ENCODE peak calls at places on chromosomes 12 and 14, in four cellular contexts. I, X, P and Z are unnamed samples.

GRCh38 chr12:52182898-52183543 is 8.8 kb downstream of the KRT80 start:
- DNase-seq in I (no peak), X (no peak), P (peak; percentile 59), Z (no peak)

GRCh38 chr14:53167602-53168328 is 14.6 kb upstream of the DDHD1 start:
- DNase-seq in I (no peak), X (no peak), P (peak; percentile 32), Z (no peak)

GRCh38 chr12:80053048-80053790 is 46.1 kb upstream of the OTOGL start:
- DNase-seq in I (no peak), P (peak; percentile 96), X (no peak), Z (peak; percentile 1)

GRCh38 chr14:102055181-102055901 is 31.5 kb downstream of the HSP90AA1 start:
- DNase-seq in I (no peak), X (no peak), P (peak; percentile 83), Z (no peak)

GRCh38 chr12:39592295-39592694 is 27.3 kb downstream of the ABCD2 start:
- DNase-seq in P (no peak), I (no peak), X (no peak), Z (no peak)

GRCh38 chr14:103057028-103057371 is 349 bp downstream of the CDC42BPB start:
- DNase-seq in P (no peak), X (no peak), I (no peak), Z (peak; percentile 43)

GRCh38 chr12:87280356-87280755 is 748.8 kb downstream of the C12orf50 start:
- DNase-seq in P (no peak), I (peak; percentile 21), X (no peak), Z (no peak)

GRCh38 chr14:28102814-28103213 is 663.8 kb upstream of the FOXG1 start:
- DNase-seq in I (no peak), X (no peak), P (no peak), Z (no peak)

GRCh38 chr12:108106599-108106998 is 22.5 kb upstream of the WSCD2 start:
- DNase-seq in P (no peak), I (no peak), X (no peak), Z (no peak)

GRCh38 chr12:4849024-4849594 is 60.6 kb upstream of the KCNA1 start:
- DNase-seq in I (no peak), X (peak; percentile 39), P (peak; percentile 48), Z (peak; percentile 54)

GRCh38 chr12:118035194-118036041 is 18.9 kb downstream of the RFC5 start:
- DNase-seq in P (peak; percentile 22), X (no peak), I (peak; percentile 90), Z (peak; percentile 27)

GRCh38 chr14:24692382-24693352 is 58.7 kb upstream of the GZMB start:
- DNase-seq in X (no peak), I (no peak), P (no peak), Z (no peak)

GRCh38 chr14:22071001-22071400 is 397.4 kb upstream of the OR4E1 start:
- DNase-seq in P (no peak), I (peak; percentile 38), X (no peak), Z (no peak)

GRCh38 chr14:92490239-92490959 is 23.2 kb upstream of the RIN3 start:
- DNase-seq in I (no peak), P (peak; percentile 23), X (no peak), Z (no peak)

GRCh38 chr12:103028881-103029280 is 71.4 kb downstream of the ASCL1 start:
- DNase-seq in P (no peak), X (no peak), I (no peak), Z (no peak)

GRCh38 chr14:35369701-35370191 is 34.8 kb downstream of the NFKBIA start:
- DNase-seq in I (no peak), P (no peak), X (peak; percentile 67), Z (no peak)

GRCh38 chr12:132471011-132471857 is 18.7 kb upstream of the FBRSL1 start:
- DNase-seq in I (no peak), P (no peak), X (no peak), Z (no peak)

GRCh38 chr12:67671892-67672291 is 23.3 kb downstream of the DYRK2 start:
- DNase-seq in X (no peak), P (no peak), I (no peak), Z (no peak)

GRCh38 chr14:65961004-65961403 is 525.2 kb upstream of the CCDC196 start:
- DNase-seq in X (peak; percentile 13), I (no peak), P (peak; percentile 7), Z (peak; percentile 45)

GRCh38 chr14:102666635-102667034 is 74.2 kb downstream of the RCOR1 start:
- DNase-seq in X (no peak), P (no peak), I (no peak), Z (no peak)

GRCh38 chr14:99098199-99098598 is 173.8 kb downstream of the BCL11B start:
- DNase-seq in P (no peak), X (no peak), I (no peak), Z (no peak)

GRCh38 chr12:108643941-108644742 is 10.4 kb upstream of the SELPLG start:
- DNase-seq in X (peak; percentile 58), I (no peak), P (no peak), Z (no peak)

GRCh38 chr14:49497725-49498348 is 88.3 kb downstream of the RPS29 start:
- DNase-seq in I (peak; percentile 21), P (peak; percentile 74), X (peak; percentile 44), Z (peak; percentile 52)

GRCh38 chr12:71161575-71161974 is 3.8 kb upstream of the TSPAN8 start:
- DNase-seq in I (no peak), X (no peak), P (no peak), Z (no peak)

GRCh38 chr12:109995366-109995702 is 834 bp downstream of the GIT2 start:
- DNase-seq in P (no peak), X (no peak), I (no peak), Z (no peak)

GRCh38 chr12:130686511-130686981 is 29.6 kb downstream of the RIMBP2 start:
- DNase-seq in P (no peak), X (no peak), I (no peak), Z (no peak)

GRCh38 chr12:3493225-3494049 is 2.4 kb downstream of the PRMT8 start:
- DNase-seq in P (no peak), X (no peak), I (no peak), Z (peak; percentile 65)

GRCh38 chr12:111505601-111506036 is 93.5 kb downstream of the ATXN2 start:
- DNase-seq in P (no peak), I (peak; percentile 9), X (no peak), Z (no peak)

GRCh38 chr12:79071498-79071897 is 206.9 kb downstream of the SYT1 start:
- DNase-seq in P (no peak), X (no peak), I (no peak), Z (no peak)

GRCh38 chr14:98099527-98099926 is 1172.5 kb downstream of the BCL11B start:
- DNase-seq in P (no peak), X (no peak), I (no peak), Z (no peak)

GRCh38 chr12:95715177-95715576 is 75.4 kb downstream of the NTN4 start:
- DNase-seq in P (no peak), X (no peak), I (no peak), Z (no peak)

GRCh38 chr12:26633591-26634210 is 199.3 kb downstream of the ITPR2 start:
- DNase-seq in P (peak; percentile 75), I (no peak), X (no peak), Z (no peak)

GRCh38 chr12:131916306-131917138 is 12.6 kb upstream of the PUS1 start:
- DNase-seq in I (no peak), X (no peak), P (no peak), Z (no peak)

GRCh38 chr12:124688356-124688992 is 121.1 kb upstream of the NCOR2 start:
- DNase-seq in X (no peak), I (no peak), P (peak; percentile 30), Z (no peak)

GRCh38 chr12:93089805-93090569 is 160.9 kb upstream of the EEA1 start:
- DNase-seq in P (peak; percentile 99), I (no peak), X (peak; percentile 21), Z (no peak)

GRCh38 chr12:121784460-121784859 is 9.0 kb downstream of the RHOF start:
- DNase-seq in I (no peak), P (peak; percentile 93), X (peak; percentile 64), Z (no peak)

GRCh38 chr14:58107947-58108552 is 44.0 kb downstream of the ARMH4 start:
- DNase-seq in X (peak; percentile 40), I (no peak), P (peak; percentile 79), Z (peak; percentile 51)

GRCh38 chr12:20360407-20360806 is 7.9 kb upstream of the PDE3A start:
- DNase-seq in I (no peak), P (no peak), X (no peak), Z (no peak)
- TF ChIP-seq USF2 in I (no peak), P (no peak), X (no peak), Z (no peak)

GRCh38 chr12:106767954-106768501 is 6.5 kb upstream of the RIC8B start:
- DNase-seq in I (no peak), P (no peak), X (no peak), Z (no peak)

GRCh38 chr12:106769546-106769945 is 4.9 kb upstream of the RIC8B start:
- DNase-seq in P (no peak), I (no peak), X (no peak), Z (no peak)

GRCh38 chr12:106766393-106766826 is 8.1 kb upstream of the RIC8B start:
- DNase-seq in I (no peak), X (no peak), P (no peak), Z (no peak)

GRCh38 chr12:106769078-106769477 is 5.4 kb upstream of the RIC8B start:
- DNase-seq in P (peak; percentile 38), X (no peak), I (no peak), Z (no peak)

GRCh38 chr12:106767206-106767605 is 7.3 kb upstream of the RIC8B start:
- DNase-seq in I (no peak), X (no peak), P (no peak), Z (no peak)
- TF ChIP-seq USF2 in I (no peak), X (no peak), P (no peak), Z (no peak)

GRCh38 chr12:1434296-1434955 is 160.0 kb downstream of the FBXL14 start:
- DNase-seq in P (no peak), I (no peak), X (no peak), Z (no peak)

GRCh38 chr12:1425396-1425729 is 169.0 kb downstream of the FBXL14 start:
- DNase-seq in X (no peak), I (no peak), P (no peak), Z (no peak)

GRCh38 chr12:1424674-1425395 is 169.5 kb downstream of the FBXL14 start:
- DNase-seq in X (no peak), I (no peak), P (no peak), Z (no peak)

GRCh38 chr12:1435044-1435443 is 159.3 kb downstream of the FBXL14 start:
- DNase-seq in X (no peak), P (no peak), I (no peak), Z (no peak)

DNA sequence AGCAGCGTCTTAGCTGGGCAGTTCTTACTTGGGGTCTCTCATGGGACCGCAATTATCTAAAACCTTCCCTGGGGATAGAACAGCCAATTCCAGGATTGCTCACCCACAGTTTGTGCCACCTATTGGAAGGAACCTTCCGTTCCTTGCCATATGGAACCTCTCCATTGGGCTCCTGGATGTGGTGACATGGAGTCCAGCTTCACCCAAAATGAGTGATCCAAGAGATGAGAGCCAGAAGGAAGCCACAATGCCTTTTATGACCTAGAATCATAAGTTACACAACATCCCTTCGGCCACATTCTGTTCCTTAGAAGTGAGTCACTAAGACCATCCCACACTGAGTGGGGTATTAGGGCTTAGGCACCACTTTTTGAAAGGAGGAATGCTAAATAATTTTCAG is 164.4 kb downstream of the FBXL14 start:
- DNase-seq in I (no peak), X (no peak), P (peak; percentile 80), Z (no peak)
- TF ChIP-seq USF2 in I (no peak), X (no peak), P (no peak), Z (no peak)

DNA sequence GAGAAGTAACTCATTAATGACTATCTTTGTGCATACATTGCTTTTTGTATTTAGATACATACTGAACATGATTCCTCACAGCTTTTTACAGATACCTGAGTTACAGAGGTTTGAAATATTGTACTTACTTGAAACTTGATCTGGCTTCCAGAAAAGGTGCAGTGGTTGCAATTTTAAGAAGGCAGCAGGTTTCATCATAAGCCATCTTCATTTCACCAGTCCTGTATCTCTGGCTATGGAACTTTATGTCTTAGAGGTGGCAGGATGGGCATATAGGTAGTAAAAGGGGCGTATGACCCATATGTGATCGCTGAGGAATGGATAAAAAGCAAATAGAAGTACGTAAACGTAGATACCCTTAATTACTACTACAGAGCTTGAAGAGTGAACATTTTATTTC is 13.7 kb downstream of the ZBTB1 start:
- DNase-seq in I (no peak), X (no peak), P (no peak), Z (no peak)
- TF ChIP-seq USF2 in I (no peak), X (no peak), P (no peak), Z (no peak)